ENCODE peak calls at places on chromosomes 11 and 22, in four cellular contexts. I, W, C and N are unnamed samples. For H3K79me1, the result is how much of the 10 kb centered on the place peaks cover.

GRCh38 chr11:2670541-2671100 is 29.2 kb downstream of the KCNQ1OT1 start:
- DNase-seq in W (peak), I (no peak), C (no peak), N (no peak)

GRCh38 chr11:76805206-76805913 is 22.2 kb downstream of the TSKU start:
- DNase-seq in I (no peak), C (no peak), W (no peak), N (peak)

GRCh38 chr11:130513132-130513531 is 64.7 kb downstream of the ADAMTS15 start:
- DNase-seq in C (no peak), I (no peak), W (no peak), N (peak)

GRCh38 chr11:10540546-10540914 is 457 bp downstream of the RNF141 start:
- DNase-seq in C (no peak), I (no peak), W (peak), N (no peak)

GRCh38 chr11:119509969-119510401 is 87.0 kb upstream of the THY1 start:
- DNase-seq in C (no peak), I (no peak), W (no peak), N (peak)

GRCh38 chr22:31650391-31650790 is 11.6 kb downstream of the PISD start:
- DNase-seq in I (no peak), W (no peak), C (no peak), N (peak)

GRCh38 chr11:200224-201003 is 6.8 kb downstream of the BET1L start:
- DNase-seq in I (no peak), W (no peak), C (no peak), N (no peak)

GRCh38 chr11:118434553-118435232 is 1.6 kb upstream of the KMT2A start:
- DNase-seq in I (no peak), C (peak), W (peak), N (peak)

GRCh38 chr11:27282806-27283205 is 80.2 kb downstream of the CCDC34 start:
- DNase-seq in I (no peak), C (no peak), W (no peak), N (no peak)

GRCh38 chr11:65788801-65789200 is 1.9 kb downstream of the OVOL1 start:
- DNase-seq in I (no peak), C (no peak), W (peak), N (no peak)

GRCh38 chr22:24465975-24466374 is 29.2 kb upstream of the UPB1 start:
- DNase-seq in W (no peak), I (no peak), C (no peak), N (no peak)

GRCh38 chr11:65743928-65744698 is 23.5 kb upstream of the RNASEH2C start:
- DNase-seq in W (peak), I (peak), C (no peak), N (peak)

GRCh38 chr11:95058622-95059021 is 8.1 kb upstream of the SRSF8 start:
- DNase-seq in C (no peak), I (no peak), W (no peak), N (no peak)

GRCh38 chr11:65927904-65928397 is 8.7 kb downstream of the DRAP1 start:
- DNase-seq in I (no peak), C (no peak), W (no peak), N (peak)

GRCh38 chr11:1391165-1392010 is 1.7 kb downstream of the BRSK2 start:
- DNase-seq in I (no peak), C (no peak), W (peak), N (no peak)

DNA sequence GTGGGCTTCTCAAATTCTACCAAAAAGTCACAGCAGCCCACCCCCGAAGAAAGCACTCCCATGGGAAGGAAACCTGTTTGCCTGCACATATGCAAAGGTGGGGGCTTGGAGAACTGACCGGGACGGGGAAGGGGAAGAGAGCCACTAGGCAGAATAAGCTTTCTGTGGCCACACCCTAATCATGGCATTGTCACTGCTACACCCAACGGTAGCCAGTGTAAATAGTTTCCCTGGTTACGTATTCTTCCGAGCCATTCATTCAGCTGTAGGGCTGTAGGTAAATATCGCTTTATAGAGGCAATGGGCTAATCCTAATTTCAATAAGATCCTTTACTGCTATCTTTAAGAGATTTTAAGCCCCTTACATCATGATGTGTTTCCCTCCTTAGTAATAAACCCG is 61.7 kb downstream of the PRDM11 start:
- DNase-seq in I (no peak), W (no peak), C (no peak), N (no peak)
- H3K18ac ChIP-seq in I (no peak), W (no peak), C (no peak), N (no peak)

GRCh38 chr22:40509401-40510134 is 127.0 kb downstream of the MRTFA start:
- DNase-seq in W (no peak), I (no peak), C (no peak), N (peak)
- H2BK12ac ChIP-seq in W (no peak), I (no peak), C (no peak), N (no peak)

GRCh38 chr11:62605902-62606301 is 4.2 kb upstream of the MTA2 start:
- DNase-seq in I (no peak), C (no peak), W (no peak), N (no peak)
- H3K79me1 ChIP-seq in I (under half), C (under half), W (under half), N (under half)

GRCh38 chr11:73140213-73141030 is 1.7 kb downstream of the FCHSD2 start:
- DNase-seq in C (peak), I (no peak), W (peak), N (peak)
- H3K18ac ChIP-seq in C (no peak), I (no peak), W (no peak), N (no peak)

GRCh38 chr22:36360011-36360410 is 27.8 kb downstream of the MYH9 start:
- DNase-seq in C (no peak), I (no peak), W (no peak), N (no peak)

GRCh38 chr22:36356708-36357694 is 30.8 kb downstream of the MYH9 start:
- DNase-seq in C (no peak), I (no peak), W (no peak), N (peak)

GRCh38 chr22:36358533-36359171 is 29.1 kb downstream of the MYH9 start:
- DNase-seq in C (no peak), I (no peak), W (no peak), N (no peak)

GRCh38 chr22:36360871-36361383 is 26.8 kb downstream of the MYH9 start:
- DNase-seq in I (no peak), C (no peak), W (no peak), N (peak)

GRCh38 chr22:36359172-36359973 is 28.4 kb downstream of the MYH9 start:
- DNase-seq in I (no peak), W (no peak), C (no peak), N (no peak)
- H2BK12ac ChIP-seq in I (peak), W (no peak), C (peak), N (no peak)